ENCODE peak calls at places on chromosomes 6 and 20, in five cellular contexts. G is SK-N-SH, L is K562, F is GM12878, Y is HepG2. J is an unnamed sample.
A peak's percentile ranks its signal among the peaks of the same experiment; 100 is the strongest.

GRCh38 chr6:47188588-47189021 is 121.1 kb downstream of the TNFRSF21 start:
- DNase-seq in G (no peak), L (no peak), F (no peak), Y (peak; percentile 95), J (peak; percentile 80)

GRCh38 chr20:1844723-1845523 is 50.3 kb upstream of the SIRPA start:
- DNase-seq in G (peak; percentile 52), L (no peak), F (peak; percentile 80), Y (no peak), J (no peak)

GRCh38 chr20:42901689-42902518 is 287.8 kb downstream of the PTPRT start:
- DNase-seq in G (no peak), L (no peak), F (no peak), Y (peak; percentile 52), J (no peak)

GRCh38 chr20:62205618-62206387 is 14.3 kb downstream of the HRH3 start:
- DNase-seq in G (no peak), L (no peak), F (no peak), Y (no peak), J (no peak)

GRCh38 chr6:44428682-44429081 is 41.2 kb downstream of the CDC5L start:
- DNase-seq in G (no peak), L (no peak), F (no peak), Y (no peak), J (no peak)

GRCh38 chr20:61343934-61344333 is 91.9 kb downstream of the CDH4 start:
- DNase-seq in G (no peak), L (no peak), F (no peak), Y (no peak), J (no peak)

GRCh38 chr6:5938934-5939333 is 67.8 kb downstream of the NRN1 start:
- DNase-seq in G (no peak), L (no peak), F (no peak), Y (no peak), J (no peak)

GRCh38 chr6:66183982-66184555 is 477.0 kb upstream of the EYS start:
- DNase-seq in G (no peak), L (no peak), F (no peak), Y (no peak), J (no peak)

GRCh38 chr6:163679753-163680152 is 265.2 kb downstream of the QKI start:
- DNase-seq in G (no peak), L (no peak), F (no peak), Y (no peak), J (no peak)

GRCh38 chr6:26452631-26453030 is 5.1 kb upstream of the BTN2A1 start:
- DNase-seq in G (no peak), L (no peak), F (no peak), Y (no peak), J (no peak)

GRCh38 chr6:55293116-55293515 is 34.2 kb upstream of the GFRAL start:
- DNase-seq in G (no peak), L (peak; percentile 5), F (no peak), Y (peak; percentile 23), J (peak; percentile 18)

GRCh38 chr6:55286824-55287223 is 40.4 kb upstream of the GFRAL start:
- DNase-seq in G (no peak), L (no peak), F (no peak), Y (no peak), J (no peak)

DNA sequence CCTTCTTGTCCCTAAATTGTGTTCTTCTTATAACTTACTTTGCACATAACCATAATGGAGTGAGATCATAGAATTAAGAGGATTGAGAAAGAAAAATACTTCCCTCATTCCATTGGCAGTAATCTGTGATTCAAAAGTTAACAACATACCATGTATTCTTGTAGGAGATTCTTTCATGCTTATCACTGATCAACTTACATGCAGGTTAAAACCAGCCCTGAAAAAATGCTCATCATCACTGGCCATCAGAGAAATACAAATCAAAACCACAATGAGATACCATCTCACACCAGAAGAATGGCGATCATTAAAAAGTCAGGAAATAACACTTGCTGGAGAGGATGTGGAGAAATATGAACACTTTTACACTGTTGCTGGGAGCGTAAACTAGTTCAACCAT is 36.5 kb upstream of the GFRAL start:
- DNase-seq in G (no peak), L (no peak), F (no peak), Y (no peak), J (no peak)
- TF ChIP-seq ZBTB33 in G (no peak), L (no peak), F (no peak), Y (no peak), J (no peak)

GRCh38 chr6:127342946-127343752 is at the start of gene ECHDC1:
- DNase-seq in G (peak; percentile 86), L (peak; percentile 58), F (no peak), Y (peak; percentile 70), J (peak; percentile 62)
- TF ChIP-seq ZBTB33 in G (peak; percentile 76), L (peak; percentile 28), F (no peak), Y (no peak), J (no peak)

GRCh38 chr6:53956068-53956711 is 155.1 kb upstream of the MLIP start:
- DNase-seq in G (no peak), L (peak; percentile 12), F (peak; percentile 8), Y (peak; percentile 79), J (peak; percentile 72)
- TF ChIP-seq ZBTB33 in G (no peak), L (no peak), F (peak; percentile 42), Y (peak; percentile 46), J (no peak)

DNA sequence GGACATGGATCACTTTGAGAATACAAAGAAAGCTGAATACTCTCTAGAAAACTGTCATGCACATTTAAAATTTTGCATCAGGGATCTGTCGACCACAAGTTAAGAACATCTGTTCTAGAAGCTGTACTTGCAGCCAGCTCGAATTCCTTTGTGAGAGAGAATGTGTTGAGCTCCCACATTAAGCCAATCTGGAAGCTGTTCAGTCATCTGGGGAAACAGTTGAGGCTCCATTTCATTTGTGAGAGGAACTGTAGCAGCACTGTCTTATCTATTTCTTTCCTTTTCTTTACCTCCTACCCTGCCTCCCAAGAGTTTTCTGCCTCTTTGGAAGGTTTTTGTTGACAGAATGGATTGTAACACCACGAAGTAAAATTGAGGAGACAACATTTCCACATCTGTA is 50.8 kb downstream of the KAT14 start:
- DNase-seq in G (no peak), L (no peak), F (no peak), Y (no peak), J (no peak)
- TF ChIP-seq ZBTB33 in G (no peak), L (no peak), F (no peak), Y (no peak), J (no peak)

DNA sequence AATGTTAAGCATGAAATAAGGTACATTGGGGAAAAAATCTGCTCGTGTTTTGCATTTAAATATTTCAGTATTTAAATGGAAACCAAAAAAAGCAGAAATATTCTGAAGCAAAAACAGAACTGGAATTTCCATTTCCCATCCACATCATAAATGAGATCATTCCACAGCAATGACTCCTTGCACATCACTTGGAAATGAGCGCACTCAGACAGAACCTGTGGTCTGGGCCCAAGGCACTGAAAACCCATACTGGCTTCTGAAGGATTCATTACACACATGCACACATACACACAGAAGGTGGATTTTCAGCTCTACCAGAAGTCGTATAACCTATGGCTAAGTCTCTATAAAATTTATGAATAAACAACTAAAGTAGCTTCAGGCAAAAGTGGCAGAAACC is 174.8 kb downstream of the IBTK start:
- DNase-seq in G (no peak), L (no peak), F (no peak), Y (no peak), J (no peak)
- TF ChIP-seq ZBTB33 in G (no peak), L (no peak), F (no peak), Y (no peak), J (no peak)

GRCh38 chr20:35902545-35902941 is 51.8 kb downstream of the SCAND1 start:
- DNase-seq in G (no peak), L (no peak), F (no peak), Y (no peak), J (no peak)

GRCh38 chr20:35903843-35904242 is 50.5 kb downstream of the SCAND1 start:
- DNase-seq in G (no peak), L (peak; percentile 33), F (no peak), Y (no peak), J (no peak)

GRCh38 chr20:35899064-35899463 is 55.2 kb downstream of the SCAND1 start:
- DNase-seq in G (no peak), L (no peak), F (no peak), Y (no peak), J (no peak)

GRCh38 chr20:35904982-35905663 is 49.2 kb downstream of the SCAND1 start:
- DNase-seq in G (no peak), L (no peak), F (no peak), Y (no peak), J (no peak)

DNA sequence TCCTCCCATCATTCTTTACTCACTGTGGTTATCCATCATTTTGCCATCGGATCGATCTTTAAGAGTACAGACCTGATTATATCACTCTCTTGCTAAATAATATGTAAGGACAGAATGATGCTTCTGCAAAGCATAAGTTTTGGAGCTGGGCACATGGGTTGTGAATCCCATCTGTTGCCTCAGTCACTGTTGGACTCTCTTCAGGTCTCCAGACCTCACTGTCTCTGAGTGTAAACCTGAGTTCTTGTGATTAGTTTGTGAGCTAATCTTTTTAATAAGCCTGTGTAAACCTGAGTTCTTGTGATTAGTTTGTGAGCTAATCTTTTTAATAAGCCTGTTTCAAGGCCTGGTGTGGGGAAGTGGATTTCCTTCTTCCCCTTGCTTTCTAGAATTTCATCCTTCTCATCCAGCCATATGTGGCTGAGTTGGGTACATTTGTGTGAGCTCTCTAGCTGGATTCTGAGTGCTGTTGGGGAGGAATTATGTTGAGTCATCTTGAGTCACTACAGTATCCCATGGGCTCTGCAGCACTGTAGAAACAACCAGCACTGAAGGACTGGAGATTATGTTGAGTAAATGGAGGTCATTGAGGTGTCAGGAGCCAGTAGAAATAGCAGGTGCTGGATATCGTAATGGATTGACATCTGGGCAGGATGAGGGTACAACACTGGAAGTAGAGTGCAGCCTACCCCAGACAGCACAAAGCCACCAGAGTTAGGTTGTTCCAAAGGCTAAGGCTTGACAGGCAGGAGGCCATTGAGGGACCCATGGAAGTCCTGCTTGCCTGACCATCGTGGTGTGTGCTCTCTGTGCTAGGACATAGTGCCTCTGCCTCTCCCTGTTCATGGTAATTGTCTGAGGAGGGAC is 52.4 kb downstream of the SCAND1 start:
- DNase-seq in G (no peak), L (peak; percentile 49), F (no peak), Y (peak; percentile 33), J (peak; percentile 23)
- TF ChIP-seq ZBTB33 in G (no peak), L (no peak), F (no peak), Y (no peak), J (no peak)

DNA sequence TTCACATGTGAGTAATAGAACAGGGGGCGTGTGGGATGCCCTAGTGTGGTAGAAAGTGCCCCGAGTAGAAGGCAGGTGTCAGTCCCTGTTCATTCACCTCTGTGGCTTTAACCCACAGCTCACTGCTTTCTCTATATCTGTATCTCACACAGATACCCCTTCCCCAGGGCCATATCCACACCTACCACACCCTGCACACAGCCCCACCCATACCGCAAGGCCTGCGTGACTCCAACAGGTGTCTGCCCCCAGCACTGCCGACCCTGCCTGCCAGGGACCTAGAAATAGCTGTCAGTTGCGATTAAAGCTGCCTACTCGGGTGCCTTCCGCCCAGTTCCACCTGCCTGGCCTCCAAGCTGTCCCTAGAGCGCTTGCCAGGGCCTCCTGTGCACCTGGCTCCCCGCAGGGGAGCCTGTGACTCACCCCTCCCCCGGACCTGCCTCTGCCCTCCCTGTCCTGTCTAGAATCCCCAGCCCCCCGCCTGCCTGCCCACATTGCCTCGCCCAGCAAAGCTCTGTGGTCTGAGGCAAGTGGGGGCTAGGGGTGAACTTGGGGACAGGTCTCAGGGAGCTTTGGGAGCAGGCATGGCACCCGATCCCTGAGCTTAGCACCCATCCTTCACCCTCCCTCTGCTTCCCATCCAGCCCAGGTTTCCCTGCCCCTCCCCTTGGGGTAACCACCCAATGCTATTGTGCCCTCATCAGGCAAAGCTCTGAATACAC is 38.3 kb upstream of the ID1 start:
- DNase-seq in G (no peak), L (no peak), F (no peak), Y (no peak), J (peak; percentile 75)
- TF ChIP-seq ZBTB33 in G (no peak), L (no peak), F (no peak), Y (no peak), J (peak; percentile 27)

GRCh38 chr6:42030585-42031506 is 19.5 kb upstream of the TAF8 start:
- DNase-seq in G (peak; percentile 56), L (peak; percentile 87), F (no peak), Y (no peak), J (no peak)
- TF ChIP-seq ZBTB33 in G (no peak), L (no peak), F (no peak), Y (no peak), J (no peak)

J was measured in HCT116.